ENCODE peak calls at places on chromosomes 6 and 20, in nine cellular contexts. R, M, Z, J, D, I, F, O and G are unnamed samples.

GRCh38 chr6:106141441-106142237 is 55.5 kb downstream of the PRDM1 start:
- DNase-seq in R (no peak), M (no peak), Z (no peak), J (no peak), D (no peak), I (no peak), F (peak), O (peak), G (no peak)

GRCh38 chr6:108359901-108360882 is 65.3 kb downstream of the AFG1L start:
- DNase-seq in R (no peak), M (no peak), Z (no peak), J (no peak), D (no peak), I (no peak), F (no peak), O (no peak), G (no peak)

GRCh38 chr6:20724443-20724842 is 190.2 kb downstream of the CDKAL1 start:
- DNase-seq in R (no peak), M (no peak), Z (no peak), J (no peak), D (no peak), I (no peak), F (no peak), O (no peak), G (no peak)

GRCh38 chr6:143167224-143167623 is 106.5 kb downstream of the AIG1 start:
- DNase-seq in R (no peak), M (no peak), Z (no peak), J (no peak), D (no peak), I (no peak), F (no peak), O (no peak), G (no peak)

GRCh38 chr6:97123112-97123511 is 159.9 kb downstream of the MMS22L start:
- DNase-seq in R (no peak), M (no peak), Z (no peak), J (no peak), D (no peak), I (no peak), F (no peak), O (no peak), G (no peak)

GRCh38 chr20:17967595-17968365 is 814 bp downstream of the SNX5 start:
- DNase-seq in R (no peak), M (peak), Z (peak), J (peak), D (no peak), I (no peak), F (no peak), O (no peak), G (no peak)

GRCh38 chr6:43146228-43146627 is 24.8 kb upstream of the SRF start:
- DNase-seq in R (peak), M (no peak), Z (no peak), J (no peak), D (no peak), I (no peak), F (no peak), O (no peak), G (no peak)

GRCh38 chr20:17227199-17227535 is 327 bp downstream of the PCSK2 start:
- DNase-seq in R (no peak), M (no peak), Z (no peak), J (peak), D (peak), I (no peak), F (no peak), O (no peak), G (no peak)

GRCh38 chr6:53813096-53813495 is 18.3 kb downstream of the LRRC1 start:
- DNase-seq in R (no peak), M (no peak), Z (peak), J (no peak), D (no peak), I (peak), F (no peak), O (no peak), G (no peak)